ENCODE peak calls at places on chromosomes 4 and X, in four cellular contexts. T is astrocyte; I is activated CD4-positive, CD25-positive, alpha-beta regulatory T cell; C is GM20000. H is an unnamed sample.

GRCh38 chr4:159526172-159526571 is 423.3 kb downstream of the RAPGEF2 start:
- DNase-seq in T (no peak), I (no peak), C (no peak), H (no peak)

GRCh38 chrX:84729809-84730208 is 227.6 kb upstream of the HDX start:
- DNase-seq in T (no peak), I (no peak), C (peak), H (peak)

GRCh38 chr4:144712775-144713174 is 66.8 kb downstream of the HHIP start:
- DNase-seq in T (peak), I (no peak), C (no peak), H (no peak)

GRCh38 chr4:94414907-94415306 is 36.8 kb upstream of the PDLIM5 start:
- DNase-seq in T (no peak), I (no peak), C (no peak), H (no peak)

GRCh38 chrX:7985568-7985967 is 58.4 kb upstream of the PNPLA4 start:
- DNase-seq in T (peak), I (no peak), C (no peak), H (no peak)

GRCh38 chrX:65587616-65588526 is 53.3 kb upstream of the LAS1L start:
- DNase-seq in T (no peak), I (no peak), C (no peak), H (peak)

GRCh38 chr4:2832981-2833670 is 10.5 kb upstream of the ADD1 start:
- DNase-seq in T (no peak), I (no peak), C (peak), H (peak)

GRCh38 chr4:181204109-181204508 is 1039.1 kb upstream of the TENM3 start:
- DNase-seq in T (no peak), I (no peak), C (no peak), H (no peak)